ENCODE peak calls at places on chromosomes 3 and 15, in ten cellular contexts. W is upper lobe of right lung, J is A549, F is AG09309, X is esophagus muscularis mucosa, S is astrocyte of the spinal cord, T is fibroblast of pulmonary artery, H is lower lobe of right lung, N is psoas muscle, V is lung. Y is an unnamed sample.
A peak's percentile ranks its signal among the peaks of the same experiment; 100 is the strongest.

GRCh38 chr3:41808152-41808551 is 153.8 kb downstream of the ULK4 start:
- DNase-seq in W (no peak), J (no peak), F (peak; percentile 33), X (no peak), S (peak; percentile 68), T (peak; percentile 57), H (no peak), N (no peak), V (no peak), Y (peak; percentile 36)

GRCh38 chr3:105473521-105474223 is 107.0 kb downstream of the ALCAM start:
- DNase-seq in W (no peak), J (no peak), F (peak; percentile 68), X (no peak), S (peak; percentile 92), T (peak; percentile 76), H (no peak), N (no peak), V (no peak), Y (peak; percentile 77)

GRCh38 chr3:120160050-120160449 is 65.8 kb upstream of the GSK3B start:
- DNase-seq in W (peak; percentile 79), J (peak; percentile 76), F (peak; percentile 100), X (peak; percentile 94), S (peak; percentile 96), T (peak; percentile 99), H (peak; percentile 78), N (peak; percentile 69), V (peak; percentile 81), Y (peak; percentile 100)

GRCh38 chr3:156723182-156723619 is 48.8 kb downstream of the TIPARP start:
- DNase-seq in W (no peak), J (no peak), F (no peak), X (no peak), S (no peak), T (no peak), H (no peak), N (no peak), V (no peak), Y (no peak)

GRCh38 chr3:131453536-131453935 is 49.2 kb downstream of the MRPL3 start:
- DNase-seq in W (no peak), J (no peak), F (no peak), X (no peak), S (no peak), T (no peak), H (no peak), N (no peak), V (no peak), Y (no peak)

GRCh38 chr15:80773122-80773551 is 6.0 kb upstream of the CEMIP start:
- DNase-seq in W (no peak), J (no peak), F (peak; percentile 79), X (no peak), S (peak; percentile 85), T (no peak), H (no peak), N (no peak), V (no peak), Y (peak; percentile 60)

GRCh38 chr3:120497813-120498212 is 47.0 kb upstream of the FSTL1 start:
- DNase-seq in W (no peak), J (no peak), F (no peak), X (peak; percentile 14), S (peak; percentile 36), T (peak; percentile 22), H (no peak), N (no peak), V (no peak), Y (no peak)

GRCh38 chr3:159416854-159417253 is 571.8 kb upstream of the IL12A start:
- DNase-seq in W (no peak), J (no peak), F (no peak), X (no peak), S (peak; percentile 76), T (peak; percentile 15), H (no peak), N (no peak), V (no peak), Y (peak; percentile 45)

GRCh38 chr3:13288732-13289718 is 131.1 kb downstream of the NUP210 start:
- DNase-seq in W (peak; percentile 40), J (no peak), F (no peak), X (no peak), S (no peak), T (no peak), H (peak; percentile 8), N (no peak), V (no peak), Y (no peak)

GRCh38 chr3:58167431-58168351 is 43.1 kb downstream of the DNASE1L3 start:
- DNase-seq in W (no peak), J (peak; percentile 56), F (no peak), X (no peak), S (peak; percentile 46), T (peak; percentile 79), H (peak; percentile 69), N (peak; percentile 53), V (peak; percentile 57), Y (peak; percentile 54)

GRCh38 chr3:136938334-136938733 is 19.4 kb upstream of the IL20RB start:
- DNase-seq in W (no peak), J (no peak), F (no peak), X (no peak), S (peak; percentile 45), T (peak; percentile 68), H (no peak), N (no peak), V (no peak), Y (peak; percentile 62)

GRCh38 chr15:74396445-74397238 is 29.2 kb upstream of the CYP11A1 start:
- DNase-seq in W (no peak), J (peak; percentile 69), F (no peak), X (no peak), S (peak; percentile 80), T (no peak), H (no peak), N (no peak), V (no peak), Y (no peak)

GRCh38 chr15:90126457-90127435 is 24.5 kb upstream of the IDH2 start:
- DNase-seq in W (no peak), J (peak; percentile 50), F (no peak), X (no peak), S (no peak), T (no peak), H (no peak), N (peak; percentile 50), V (no peak), Y (no peak)

GRCh38 chr3:195811756-195812155 is at the start of gene MUC4:
- DNase-seq in W (no peak), J (no peak), F (no peak), X (no peak), S (no peak), T (no peak), H (no peak), N (no peak), V (no peak), Y (no peak)

DNA sequence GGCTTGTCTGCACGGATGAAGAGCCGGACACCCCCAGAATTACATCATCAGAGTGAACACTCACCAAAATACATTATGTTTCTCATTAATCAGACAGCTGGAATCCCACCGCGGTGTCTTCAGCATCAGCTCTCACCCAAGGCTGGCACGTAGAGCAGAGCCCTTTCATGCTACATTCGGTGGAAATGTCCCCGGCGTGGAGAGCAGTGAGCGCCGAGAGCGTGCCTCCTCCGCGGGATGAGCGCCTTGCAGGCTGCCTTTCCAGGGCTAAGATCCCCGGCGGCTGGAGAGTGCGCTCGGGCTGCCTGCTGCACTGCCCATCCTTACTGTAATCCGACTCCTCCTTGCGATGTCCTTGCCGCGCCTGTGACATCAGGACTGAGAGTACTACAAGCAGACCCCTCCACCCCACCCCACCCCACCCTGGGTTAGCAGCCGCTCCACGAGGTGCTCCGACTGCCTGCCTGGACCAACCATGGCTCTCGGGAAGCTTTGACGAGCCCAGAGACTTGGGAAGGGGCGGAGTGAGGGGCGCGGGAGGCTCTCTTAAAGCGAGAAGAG is at the start of gene ZNF385D:
- DNase-seq in W (peak; percentile 61), J (no peak), F (no peak), X (peak; percentile 93), S (peak; percentile 80), T (peak; percentile 56), H (peak; percentile 42), N (peak; percentile 61), V (no peak), Y (peak; percentile 36)
- H3K4me3 ChIP-seq in W (peak within 1 kb of the TSS; percentile 29), J (no peak within 1 kb of the TSS), F (peak within 1 kb of the TSS; percentile 55), X (peak within 1 kb of the TSS; percentile 61), S (peak within 1 kb of the TSS; percentile 68), T (peak within 1 kb of the TSS; percentile 54), H (peak within 1 kb of the TSS; percentile 41), N (peak within 1 kb of the TSS; percentile 58), V (no peak within 1 kb of the TSS), Y (peak within 1 kb of the TSS; percentile 14)

DNA sequence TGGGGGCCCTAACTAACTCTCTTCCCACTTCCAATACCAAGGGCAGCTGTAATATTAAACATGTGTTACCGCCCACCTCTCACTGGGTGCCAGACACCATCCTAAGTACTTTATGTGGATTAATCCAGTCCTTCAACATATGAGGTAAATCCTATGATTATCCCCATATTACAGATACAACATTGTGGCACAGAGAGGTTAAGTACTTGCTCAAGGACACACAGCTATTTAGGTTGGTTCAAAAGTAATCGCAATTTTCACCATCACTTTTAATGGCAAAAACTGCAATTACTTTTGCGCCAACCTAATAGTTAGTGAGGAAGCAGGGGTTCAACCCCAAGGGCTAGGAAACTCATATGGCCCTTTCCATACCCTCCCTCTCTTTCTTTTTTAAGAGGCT is 100.8 kb downstream of the SEMA5B start:
- DNase-seq in W (no peak), J (no peak), F (no peak), X (no peak), S (no peak), T (no peak), H (no peak), N (no peak), V (no peak), Y (no peak)
- TF ChIP-seq CTCF in W (no peak), J (no peak), F (no peak), X (no peak), S (no peak), T (no peak), H (no peak), N (no peak), V (no peak), Y (no peak)

DNA sequence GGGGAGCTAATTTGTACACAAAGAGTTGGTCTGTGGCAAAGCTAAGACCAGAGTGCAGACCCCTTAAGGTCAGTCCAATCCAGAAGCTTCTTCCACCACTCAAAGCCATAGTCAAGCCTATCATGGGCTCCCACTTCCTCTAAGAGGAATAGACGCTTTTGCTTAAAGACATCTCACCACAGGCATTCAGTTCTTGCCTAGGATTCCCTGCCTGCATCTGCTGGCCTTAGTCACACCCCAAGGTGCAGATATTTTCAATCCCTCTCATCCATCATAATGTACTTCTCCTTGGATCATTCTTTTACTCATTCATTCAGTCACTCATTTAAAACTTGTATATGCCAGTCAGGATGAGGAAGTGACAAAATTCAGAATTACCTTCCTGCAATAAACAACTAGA is 179.6 kb upstream of the STT3B start:
- DNase-seq in W (no peak), J (no peak), F (no peak), X (no peak), S (no peak), T (no peak), H (no peak), N (no peak), V (no peak), Y (no peak)
- H3K4me3 ChIP-seq in W (no peak overlapping the region), J (no peak overlapping the region), F (no peak overlapping the region), X (no peak overlapping the region), S (no peak overlapping the region), T (no peak overlapping the region), H (no peak overlapping the region), N (no peak overlapping the region), V (no peak overlapping the region), Y (no peak overlapping the region)

DNA sequence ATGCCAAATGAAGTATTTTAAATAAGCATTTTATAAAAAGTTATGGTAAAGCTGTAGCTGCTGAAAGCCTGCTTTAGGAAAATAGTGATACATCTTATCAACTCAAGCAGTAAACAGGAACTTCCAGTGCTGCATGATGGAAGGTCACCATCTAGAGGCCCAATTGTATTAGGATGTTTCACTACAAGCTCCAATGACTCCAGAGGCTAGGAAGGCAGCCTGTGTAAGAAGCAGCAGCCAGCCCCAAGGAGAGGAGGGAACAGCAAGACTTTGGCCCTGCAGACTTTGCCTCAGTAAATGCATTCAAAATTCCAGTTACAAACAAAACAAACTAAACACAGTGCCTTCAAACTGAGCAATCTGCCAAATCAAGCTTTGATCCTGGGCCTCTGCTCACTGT is 32.1 kb downstream of the ILDR1 start:
- DNase-seq in W (no peak), J (peak; percentile 34), F (no peak), X (no peak), S (no peak), T (peak; percentile 32), H (no peak), N (no peak), V (no peak), Y (peak; percentile 25)
- TF ChIP-seq CTCF in W (no peak), J (no peak), F (no peak), X (no peak), S (no peak), T (no peak), H (no peak), N (no peak), V (no peak), Y (no peak)